ENCODE peak calls at places on chromosomes 4 and X, in seven cellular contexts. P is gastrocnemius medialis, C is AG10803, T is RWPE2, O is fibroblast of lung, N is OCI-LY7, K is cardiac muscle cell. G is an unnamed sample.

GRCh38 chr4:10687526-10687925 is 3.0 kb upstream of the CLNK start:
- DNase-seq in C (no peak), O (no peak), N (no peak), K (no peak), T (no peak), P (no peak), G (no peak)

GRCh38 chr4:123524958-123525628 is 128.5 kb downstream of the SPRY1 start:
- DNase-seq in N (no peak), C (no peak), K (no peak), T (no peak), P (no peak), O (no peak), G (no peak)

GRCh38 chr4:185774815-185775684 is 36.9 kb downstream of the SORBS2 start:
- DNase-seq in N (no peak), O (peak), C (peak), T (no peak), K (peak), P (no peak), G (peak)

GRCh38 chr4:44927361-44928061 is 201.2 kb upstream of the GNPDA2 start:
- DNase-seq in O (peak), C (peak), T (no peak), P (no peak), K (peak), N (peak), G (peak)

GRCh38 chr4:168667397-168667796 is 170.5 kb downstream of the PALLD start:
- DNase-seq in T (no peak), P (no peak), O (no peak), N (no peak), C (no peak), K (no peak), G (no peak)

GRCh38 chr4:85901500-85901899 is 426.6 kb downstream of the ARHGAP24 start:
- DNase-seq in N (no peak), C (peak), K (no peak), P (no peak), O (peak), T (no peak), G (no peak)

GRCh38 chrX:12974797-12975669 is at the start of gene TMSB4X:
- DNase-seq in P (peak), T (peak), O (peak), N (peak), C (peak), K (peak), G (peak)

GRCh38 chr4:56958111-56958517 is 19.3 kb downstream of the NOA1 start:
- DNase-seq in T (no peak), C (peak), O (peak), K (peak), N (no peak), P (peak), G (peak)

DNA sequence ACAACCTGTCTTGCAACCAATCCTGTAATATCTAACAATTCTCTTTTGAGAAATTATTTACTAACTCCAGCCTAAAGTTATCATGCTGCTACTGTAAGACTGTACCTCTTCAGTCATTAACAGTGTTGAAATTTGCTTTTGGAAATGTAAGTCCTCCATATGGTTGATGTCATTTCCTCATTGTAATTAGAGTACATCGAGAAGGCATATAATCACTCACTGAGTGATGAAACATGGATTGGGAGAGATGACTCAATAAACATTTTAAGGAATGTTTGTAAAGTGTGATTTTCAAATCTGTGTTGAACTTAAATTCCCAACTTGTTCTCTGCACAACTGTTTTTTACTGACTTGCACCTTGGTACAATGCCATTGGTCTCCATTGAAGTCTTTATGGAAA is 61.2 kb downstream of the HMGB2 start:
- DNase-seq in K (peak), N (no peak), T (no peak), O (peak), C (peak), P (no peak), G (peak)
- H3K4me3 ChIP-seq in K (no peak), N (no peak), T (no peak), O (no peak), C (no peak), P (no peak), G (no peak)

GRCh38 chr4:70709551-70710080 is 12.1 kb upstream of the RUFY3 start:
- DNase-seq in K (no peak), N (no peak), C (no peak), T (no peak), O (peak), P (no peak), G (no peak)
- H3K4me3 ChIP-seq in K (no peak), N (no peak), C (no peak), T (no peak), O (no peak), P (no peak), G (no peak)

GRCh38 chrX:78106651-78106986 is 2.6 kb downstream of the PGK1 start:
- DNase-seq in C (no peak), O (no peak), P (no peak), N (no peak), T (no peak), K (no peak), G (no peak)
- H3K4me3 ChIP-seq in C (peak), O (peak), P (peak), N (peak), T (peak), K (peak), G (peak)

DNA sequence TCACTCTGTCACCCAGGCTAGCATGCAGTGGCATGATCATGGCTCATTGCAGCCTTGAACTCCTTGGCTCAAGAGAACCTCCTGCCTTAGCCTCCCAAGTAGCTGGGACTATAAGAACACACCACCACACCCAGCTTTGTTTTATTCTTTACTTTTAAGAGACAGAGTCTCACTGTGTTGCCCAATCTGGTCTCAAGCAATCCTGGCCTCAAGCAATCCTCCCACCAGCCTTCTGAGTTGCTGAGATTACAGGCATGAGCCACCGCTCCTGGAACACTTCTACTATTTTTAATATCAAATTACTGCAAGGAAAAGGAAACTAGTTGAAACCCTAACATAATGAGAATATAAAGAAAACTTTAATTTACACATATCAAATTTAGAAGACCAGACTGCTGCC is 85.4 kb downstream of the FAM13A start:
- DNase-seq in T (no peak), N (no peak), P (no peak), K (peak), O (no peak), C (no peak), G (no peak)
- H3K4me3 ChIP-seq in T (no peak), N (no peak), P (no peak), K (no peak), O (no peak), C (no peak), G (no peak)